ENCODE peak calls at places on chromosomes 12 and 14, in four cellular contexts. One of them, this sample, is unnamed.

GRCh38 chr12:13981296-13981962 is at the start of gene GRIN2B:
- DNase-seq in HepG2: no peak
- DNase-seq in GM12878: no peak
- DNase-seq in H1: peak; percentile 63
- DNase-seq in this sample: no peak

GRCh38 chr12:65911321-65911720 is 87.0 kb downstream of the HMGA2 start:
- DNase-seq in HepG2: no peak
- DNase-seq in GM12878: no peak
- DNase-seq in H1: no peak
- DNase-seq in this sample: no peak

GRCh38 chr12:92844147-92844763 is 84.8 kb downstream of the EEA1 start:
- DNase-seq in HepG2: no peak
- DNase-seq in GM12878: no peak
- DNase-seq in H1: no peak
- DNase-seq in this sample: no peak

GRCh38 chr14:100617715-100618693 is 30.8 kb upstream of the BEGAIN start:
- DNase-seq in HepG2: no peak
- DNase-seq in GM12878: no peak
- DNase-seq in H1: no peak
- DNase-seq in this sample: no peak

GRCh38 chr12:24931666-24932405 is 17.1 kb downstream of the BCAT1 start:
- DNase-seq in HepG2: no peak
- DNase-seq in GM12878: peak; percentile 79
- DNase-seq in H1: no peak
- DNase-seq in this sample: no peak

GRCh38 chr12:67982165-67982563 is 7.1 kb upstream of the IFNG-AS1 start:
- DNase-seq in HepG2: no peak
- DNase-seq in GM12878: no peak
- DNase-seq in H1: no peak
- DNase-seq in this sample: no peak

GRCh38 chr12:121805171-121805687 is 1.4 kb downstream of the SETD1B start:
- DNase-seq in HepG2: no peak
- DNase-seq in GM12878: no peak
- DNase-seq in H1: no peak
- DNase-seq in this sample: no peak

GRCh38 chr12:42958271-42958674 is 368.7 kb upstream of the PRICKLE1 start:
- DNase-seq in HepG2: no peak
- DNase-seq in GM12878: no peak
- DNase-seq in H1: no peak
- DNase-seq in this sample: no peak

GRCh38 chr12:103848917-103849491 is 8.0 kb upstream of the NT5DC3 start:
- DNase-seq in HepG2: no peak
- DNase-seq in GM12878: no peak
- DNase-seq in H1: no peak
- DNase-seq in this sample: no peak

GRCh38 chr14:93005135-93005813 is 82.3 kb downstream of the CHGA start:
- DNase-seq in HepG2: no peak
- DNase-seq in GM12878: no peak
- DNase-seq in H1: no peak
- DNase-seq in this sample: no peak

GRCh38 chr14:93005838-93006237 is 82.9 kb downstream of the CHGA start:
- DNase-seq in HepG2: no peak
- DNase-seq in GM12878: no peak
- DNase-seq in H1: no peak
- DNase-seq in this sample: no peak

GRCh38 chr14:93002851-93003298 is 79.9 kb downstream of the CHGA start:
- DNase-seq in HepG2: peak; percentile 61
- DNase-seq in GM12878: no peak
- DNase-seq in H1: no peak
- DNase-seq in this sample: no peak

GRCh38 chr14:93004699-93005082 is 81.7 kb downstream of the CHGA start:
- DNase-seq in HepG2: no peak
- DNase-seq in GM12878: no peak
- DNase-seq in H1: no peak
- DNase-seq in this sample: no peak

GRCh38 chr14:93003945-93004698 is 81.2 kb downstream of the CHGA start:
- DNase-seq in HepG2: no peak
- DNase-seq in GM12878: no peak
- DNase-seq in H1: no peak
- DNase-seq in this sample: no peak
- TF ChIP-seq EP300 in HepG2: no peak
- TF ChIP-seq EP300 in GM12878: no peak
- TF ChIP-seq EP300 in H1: no peak
- TF ChIP-seq EP300 in this sample: no peak

GRCh38 chr14:71803539-71804260 is 128.5 kb upstream of the RGS6 start:
- DNase-seq in HepG2: no peak
- DNase-seq in GM12878: no peak
- DNase-seq in H1: no peak
- DNase-seq in this sample: no peak
- TF ChIP-seq BRCA1 in HepG2: no peak
- TF ChIP-seq BRCA1 in GM12878: no peak
- TF ChIP-seq BRCA1 in H1: no peak
- TF ChIP-seq BRCA1 in this sample: no peak

GRCh38 chr12:46435625-46436024 is 63.1 kb upstream of the SLC38A2 start:
- DNase-seq in HepG2: no peak
- DNase-seq in GM12878: no peak
- DNase-seq in H1: no peak
- DNase-seq in this sample: no peak

GRCh38 chr12:46432325-46432724 is 59.8 kb upstream of the SLC38A2 start:
- DNase-seq in HepG2: no peak
- DNase-seq in GM12878: no peak
- DNase-seq in H1: no peak
- DNase-seq in this sample: peak; percentile 29

GRCh38 chr12:46433829-46434228 is 61.3 kb upstream of the SLC38A2 start:
- DNase-seq in HepG2: no peak
- DNase-seq in GM12878: no peak
- DNase-seq in H1: no peak
- DNase-seq in this sample: no peak

DNA sequence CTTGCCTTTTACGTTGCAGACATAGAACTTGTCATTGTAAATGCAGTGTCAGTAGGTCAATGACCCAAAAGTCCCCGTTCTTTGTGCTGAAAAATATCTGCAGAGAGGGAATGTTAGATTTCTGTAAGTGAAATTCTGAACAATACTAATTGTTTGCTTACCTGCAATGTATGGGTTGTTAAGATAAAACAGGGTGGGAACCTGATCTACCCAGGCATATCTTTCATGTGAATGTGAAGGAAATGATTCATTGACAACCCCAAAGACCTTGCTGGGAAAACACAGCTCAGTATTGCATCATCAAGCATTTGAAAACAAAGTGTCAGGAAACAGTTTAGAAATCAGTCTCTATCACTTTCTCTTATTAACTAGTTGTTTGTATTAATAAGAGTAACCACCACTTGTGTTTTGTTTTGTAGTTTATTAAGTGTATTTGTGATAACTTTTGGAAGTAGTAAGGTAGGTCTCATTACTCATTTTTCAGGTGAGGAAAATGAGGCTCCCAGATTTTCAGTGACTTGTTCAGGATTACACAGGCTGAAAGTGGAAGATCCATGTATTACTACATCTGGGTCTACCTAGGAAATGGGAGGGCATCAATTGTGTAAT is 57.9 kb upstream of the SLC38A2 start:
- DNase-seq in HepG2: peak; percentile 95
- DNase-seq in GM12878: peak; percentile 64
- DNase-seq in H1: no peak
- DNase-seq in this sample: peak; percentile 63
- TF ChIP-seq EP300 in HepG2: peak; percentile 87
- TF ChIP-seq EP300 in GM12878: peak; percentile 12
- TF ChIP-seq EP300 in H1: no peak
- TF ChIP-seq EP300 in this sample: peak; percentile 96

GRCh38 chr12:41304526-41304925 is 116.4 kb downstream of the PDZRN4 start:
- DNase-seq in HepG2: no peak
- DNase-seq in GM12878: no peak
- DNase-seq in H1: no peak
- DNase-seq in this sample: no peak

GRCh38 chr12:41302979-41303403 is 114.9 kb downstream of the PDZRN4 start:
- DNase-seq in HepG2: no peak
- DNase-seq in GM12878: peak; percentile 2
- DNase-seq in H1: no peak
- DNase-seq in this sample: no peak
- TF ChIP-seq BRCA1 in HepG2: no peak
- TF ChIP-seq BRCA1 in GM12878: no peak
- TF ChIP-seq BRCA1 in H1: no peak
- TF ChIP-seq BRCA1 in this sample: no peak

GRCh38 chr12:46998811-46999368 is 80.5 kb upstream of the PCED1B start:
- DNase-seq in HepG2: no peak
- DNase-seq in GM12878: no peak
- DNase-seq in H1: no peak
- DNase-seq in this sample: no peak
- TF ChIP-seq EP300 in HepG2: no peak
- TF ChIP-seq EP300 in GM12878: no peak
- TF ChIP-seq EP300 in H1: no peak
- TF ChIP-seq EP300 in this sample: no peak

DNA sequence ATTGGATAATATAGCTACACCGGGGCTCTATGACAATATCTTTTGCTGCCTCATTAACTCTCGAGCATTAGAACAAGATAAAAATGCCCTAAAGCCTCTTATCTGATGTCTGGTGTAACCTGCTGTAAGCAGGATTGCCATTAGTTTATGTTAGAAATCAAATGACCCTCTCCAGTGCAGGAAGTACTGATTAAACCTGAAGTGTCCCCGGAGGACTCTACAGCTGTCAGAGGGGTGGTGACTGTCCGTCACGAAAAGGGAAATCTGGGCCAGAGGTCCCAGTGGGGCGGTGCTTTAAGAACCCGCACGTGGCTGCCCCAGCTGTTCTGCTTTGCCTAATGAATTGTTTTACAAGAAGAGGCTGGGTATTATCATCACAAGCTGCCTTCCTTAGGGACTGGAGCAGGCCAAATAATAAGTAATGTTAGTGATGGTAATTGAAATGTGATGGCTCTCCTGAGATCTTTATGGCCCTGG is 55.7 kb downstream of the LIN52 start:
- DNase-seq in HepG2: no peak
- DNase-seq in GM12878: no peak
- DNase-seq in H1: no peak
- DNase-seq in this sample: peak; percentile 24
- TF ChIP-seq BRCA1 in HepG2: no peak
- TF ChIP-seq BRCA1 in GM12878: no peak
- TF ChIP-seq BRCA1 in H1: no peak
- TF ChIP-seq BRCA1 in this sample: no peak

GRCh38 chr14:95183532-95184412 is 26.4 kb upstream of the DICER1 start:
- DNase-seq in HepG2: no peak
- DNase-seq in GM12878: peak; percentile 25
- DNase-seq in H1: no peak
- DNase-seq in this sample: no peak

GRCh38 chr14:95185033-95185432 is 27.7 kb upstream of the DICER1 start:
- DNase-seq in HepG2: no peak
- DNase-seq in GM12878: no peak
- DNase-seq in H1: no peak
- DNase-seq in this sample: no peak

GRCh38 chr14:95183082-95183481 is 25.8 kb upstream of the DICER1 start:
- DNase-seq in HepG2: no peak
- DNase-seq in GM12878: no peak
- DNase-seq in H1: no peak
- DNase-seq in this sample: no peak

GRCh38 chr14:95184413-95184790 is 27.1 kb upstream of the DICER1 start:
- DNase-seq in HepG2: no peak
- DNase-seq in GM12878: no peak
- DNase-seq in H1: no peak
- DNase-seq in this sample: no peak

GRCh38 chr14:95185452-95186392 is 28.4 kb upstream of the DICER1 start:
- DNase-seq in HepG2: no peak
- DNase-seq in GM12878: no peak
- DNase-seq in H1: no peak
- DNase-seq in this sample: peak; percentile 51
- TF ChIP-seq EP300 in HepG2: no peak
- TF ChIP-seq EP300 in GM12878: no peak
- TF ChIP-seq EP300 in H1: no peak
- TF ChIP-seq EP300 in this sample: peak; percentile 50